ENCODE peak calls at places on chromosomes 4 and X, in seven cellular contexts. P, L, R, V, Y, K and Q are unnamed samples.

GRCh38 chrX:700936-701335 is 70.3 kb downstream of the SHOX start:
- DNase-seq in R (no peak), K (peak; percentile 42), P (no peak), V (no peak), Y (no peak), L (peak; percentile 89), Q (no peak)

GRCh38 chrX:15299945-15300851 is 15.2 kb downstream of the ASB11 start:
- DNase-seq in L (peak; percentile 5), V (no peak), Y (peak; percentile 12), R (peak; percentile 0), P (no peak), K (no peak), Q (peak; percentile 30)

GRCh38 chrX:83845397-83845796 is 15.5 kb upstream of the CYLC1 start:
- DNase-seq in L (peak; percentile 55), K (no peak), R (peak; percentile 12), Y (peak; percentile 7), V (no peak), P (no peak), Q (peak; percentile 22)

GRCh38 chrX:1462596-1463251 is 10.0 kb upstream of the ASMTL start:
- DNase-seq in P (peak; percentile 26), V (no peak), L (no peak), K (no peak), Y (peak; percentile 51), R (no peak), Q (peak; percentile 64)

GRCh38 chrX:129019412-129019811 is 503.9 kb downstream of the SMARCA1 start:
- DNase-seq in K (no peak), Y (no peak), L (no peak), V (no peak), P (no peak), R (no peak), Q (no peak)

GRCh38 chr4:68180858-68181531 is 51.3 kb upstream of the TMPRSS11F start:
- DNase-seq in R (no peak), Y (peak; percentile 14), V (no peak), L (no peak), P (no peak), K (no peak), Q (no peak)

GRCh38 chr4:181971973-181972372 is 271.2 kb upstream of the TENM3 start:
- DNase-seq in V (no peak), L (no peak), Y (no peak), K (peak; percentile 22), P (no peak), R (no peak), Q (peak; percentile 64)

GRCh38 chrX:96776966-96777365 is 92.3 kb downstream of the DIAPH2 start:
- DNase-seq in Y (no peak), L (no peak), K (no peak), V (no peak), P (no peak), R (no peak), Q (peak; percentile 28)

GRCh38 chrX:29143756-29144155 is 556.5 kb downstream of the IL1RAPL1 start:
- DNase-seq in P (no peak), Y (no peak), L (no peak), R (no peak), K (no peak), V (no peak), Q (peak; percentile 3)

GRCh38 chr4:184166736-184167135 is 50.9 kb downstream of the ENPP6 start:
- DNase-seq in K (no peak), P (no peak), Y (no peak), V (peak; percentile 71), L (peak; percentile 64), R (no peak), Q (no peak)

GRCh38 chrX:14673764-14674163 is 144.4 kb downstream of the GLRA2 start:
- DNase-seq in V (no peak), R (no peak), K (peak; percentile 29), Y (peak; percentile 89), P (no peak), L (peak; percentile 60), Q (peak; percentile 91)

GRCh38 chrX:1403228-1403627 is 11.3 kb upstream of the SLC25A6 start:
- DNase-seq in R (no peak), K (no peak), L (no peak), V (no peak), P (no peak), Y (no peak), Q (no peak)

GRCh38 chrX:24371391-24371972 is 11.0 kb downstream of the SUPT20HL1 start:
- DNase-seq in R (peak; percentile 67), K (peak; percentile 17), P (peak; percentile 72), Y (peak; percentile 43), L (peak; percentile 78), V (peak; percentile 89), Q (peak; percentile 47)

GRCh38 chr4:42327323-42327722 is 70.0 kb upstream of the SHISA3 start:
- DNase-seq in Y (no peak), P (no peak), V (no peak), R (no peak), L (no peak), K (no peak), Q (no peak)

GRCh38 chrX:67720344-67720743 is 176.5 kb downstream of the AR start:
- DNase-seq in V (no peak), P (no peak), L (no peak), K (no peak), R (no peak), Y (no peak), Q (no peak)

GRCh38 chrX:40542208-40542607 is 38.6 kb upstream of the ATP6AP2 start:
- DNase-seq in R (no peak), L (no peak), Y (no peak), V (no peak), P (no peak), K (no peak), Q (no peak)

GRCh38 chr4:3644849-3645627 is 112.8 kb upstream of the LRPAP1 start:
- DNase-seq in Y (peak; percentile 6), P (no peak), L (no peak), V (no peak), R (no peak), K (no peak), Q (no peak)

GRCh38 chr4:100489316-100489715 is 28.5 kb downstream of the EMCN start:
- DNase-seq in P (no peak), K (peak; percentile 18), R (no peak), Y (peak; percentile 30), V (no peak), L (no peak), Q (peak; percentile 19)

GRCh38 chr4:186904104-186904503 is 180.4 kb upstream of the FAT1 start:
- DNase-seq in L (no peak), Y (peak; percentile 95), V (no peak), R (no peak), K (no peak), P (no peak), Q (peak; percentile 95)

GRCh38 chr4:81457921-81458520 is 13.7 kb downstream of the RASGEF1B start:
- DNase-seq in L (no peak), R (no peak), Y (no peak), P (no peak), K (no peak), V (no peak), Q (no peak)

GRCh38 chr4:153747406-153747805 is 12.4 kb downstream of the RNF175 start:
- DNase-seq in Y (no peak), K (no peak), R (no peak), P (no peak), L (no peak), V (no peak), Q (no peak)

DNA sequence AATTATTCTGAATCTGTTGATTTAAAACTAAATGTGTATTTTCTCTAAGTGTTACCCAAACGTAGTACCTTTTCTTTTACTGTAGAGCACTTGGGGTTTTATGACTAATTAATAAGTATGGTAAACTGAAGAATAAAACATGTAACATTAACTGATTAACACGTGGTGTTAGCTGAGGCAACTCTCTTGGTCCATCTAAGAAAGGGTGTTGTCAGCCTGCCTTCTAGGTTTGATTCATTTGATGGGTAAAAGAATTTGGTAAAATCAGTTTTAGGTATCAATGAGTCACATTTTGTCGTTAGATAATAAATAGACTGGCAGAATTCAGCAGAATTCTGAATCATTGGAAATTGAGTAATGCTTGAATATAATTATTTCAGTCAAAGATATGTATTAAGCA is 99.7 kb downstream of the AFF1 start:
- DNase-seq in P (no peak), Y (no peak), L (no peak), R (no peak), K (no peak), V (no peak), Q (no peak)
- H2AK5ac ChIP-seq in P (no peak overlapping the region), Y (no peak overlapping the region), L (no peak overlapping the region), R (no peak overlapping the region), K (no peak overlapping the region), V (no peak overlapping the region), Q (no peak overlapping the region)

DNA sequence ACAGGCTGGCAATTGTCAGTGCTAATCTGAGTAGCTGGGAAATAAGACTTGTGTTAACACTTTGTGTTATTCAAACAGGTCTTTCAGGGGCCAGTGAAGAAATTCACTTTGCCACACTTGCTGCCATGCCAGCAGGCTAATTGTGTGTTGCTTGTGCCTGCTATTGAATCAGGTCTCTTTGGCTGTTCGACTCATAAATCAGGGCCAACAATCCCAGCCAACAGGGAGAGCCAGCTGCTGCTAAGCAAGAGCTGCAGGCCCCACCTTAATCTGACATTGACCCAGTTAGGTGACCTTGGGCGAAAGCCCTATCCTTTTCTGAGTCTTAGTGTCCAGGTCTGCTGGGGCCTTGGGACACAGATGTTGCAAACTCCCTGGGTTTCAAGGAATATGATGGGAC is 28.1 kb upstream of the MAMLD1 start:
- DNase-seq in V (no peak), R (no peak), P (no peak), Y (no peak), L (no peak), K (no peak), Q (no peak)
- H2AK5ac ChIP-seq in V (no peak overlapping the region), R (no peak overlapping the region), P (no peak overlapping the region), Y (no peak overlapping the region), L (no peak overlapping the region), K (no peak overlapping the region), Q (no peak overlapping the region)

DNA sequence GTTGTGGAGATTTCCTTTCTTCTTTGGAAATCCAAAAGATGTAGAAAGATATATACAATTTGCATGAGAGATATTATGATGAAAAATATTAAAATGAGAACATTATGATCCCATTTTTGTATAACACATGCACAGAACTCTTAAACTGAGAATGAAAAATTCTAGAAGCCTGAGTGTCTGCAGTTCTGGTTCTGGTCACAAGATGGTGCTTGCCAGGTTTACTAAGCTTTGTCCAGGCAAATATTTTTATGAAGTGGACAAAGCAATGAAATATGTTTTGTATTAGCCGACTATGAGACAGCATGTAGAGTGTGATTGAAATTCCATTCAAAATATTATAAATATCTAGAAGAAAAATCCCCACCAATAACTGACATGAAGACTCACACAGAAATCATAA is 2.2 kb downstream of the PWWP3B start:
- DNase-seq in L (peak; percentile 0), R (no peak), P (no peak), Y (peak; percentile 15), V (no peak), K (no peak), Q (no peak)
- H2AK5ac ChIP-seq in L (no peak overlapping the region), R (no peak overlapping the region), P (no peak overlapping the region), Y (no peak overlapping the region), V (no peak overlapping the region), K (no peak overlapping the region), Q (no peak overlapping the region)

GRCh38 chr4:108103096-108103495 is 65.6 kb downstream of the LEF1 start:
- DNase-seq in R (no peak), P (no peak), K (no peak), L (no peak), Y (no peak), V (no peak), Q (no peak)
- H2AK5ac ChIP-seq in R (no peak overlapping the region), P (no peak overlapping the region), K (no peak overlapping the region), L (no peak overlapping the region), Y (no peak overlapping the region), V (no peak overlapping the region), Q (no peak overlapping the region)

GRCh38 chrX:70062076-70062475 is at the start of gene OTUD6A:
- DNase-seq in V (no peak), Y (no peak), R (no peak), L (no peak), P (no peak), K (no peak), Q (no peak)
- H2AK5ac ChIP-seq in V (no peak within 1 kb of the TSS), Y (no peak within 1 kb of the TSS), R (no peak within 1 kb of the TSS), L (no peak within 1 kb of the TSS), P (no peak within 1 kb of the TSS), K (no peak within 1 kb of the TSS), Q (no peak within 1 kb of the TSS)